ENCODE peak calls at places on chromosome 9, in nine cellular contexts. One of them, this sample, is unnamed. For H3K4me1 and H3K27me3, the result is how much of the 10 kb centered on the place peaks cover.

GRCh38 chr9:77756449-77756848 is 108.3 kb upstream of the GNA14 start:
- DNase-seq in right lobe of liver: no peak
- DNase-seq in SJSA1: no peak
- DNase-seq in stomach: no peak
- DNase-seq in fibroblast of lung: no peak
- DNase-seq in Caco-2: no peak
- DNase-seq in psoas muscle: no peak
- DNase-seq in tibial artery: no peak
- DNase-seq in suprapubic skin: no peak
- DNase-seq in this sample: no peak

GRCh38 chr9:97689401-97689800 is 7.7 kb downstream of the XPA start:
- DNase-seq in suprapubic skin: no peak
- DNase-seq in stomach: no peak
- DNase-seq in Caco-2: no peak
- DNase-seq in tibial artery: no peak
- DNase-seq in right lobe of liver: no peak
- DNase-seq in psoas muscle: no peak
- DNase-seq in fibroblast of lung: peak
- DNase-seq in SJSA1: no peak
- DNase-seq in this sample: no peak

GRCh38 chr9:97548819-97549540 is 47.5 kb downstream of the TMOD1 start:
- DNase-seq in suprapubic skin: no peak
- DNase-seq in stomach: no peak
- DNase-seq in fibroblast of lung: no peak
- DNase-seq in psoas muscle: no peak
- DNase-seq in tibial artery: no peak
- DNase-seq in SJSA1: no peak
- DNase-seq in Caco-2: no peak
- DNase-seq in right lobe of liver: no peak
- DNase-seq in this sample: peak

GRCh38 chr9:131997779-131998178 is 81.9 kb downstream of the MED27 start:
- DNase-seq in right lobe of liver: no peak
- DNase-seq in SJSA1: no peak
- DNase-seq in suprapubic skin: no peak
- DNase-seq in psoas muscle: no peak
- DNase-seq in fibroblast of lung: peak
- DNase-seq in Caco-2: no peak
- DNase-seq in tibial artery: no peak
- DNase-seq in stomach: peak
- DNase-seq in this sample: peak

GRCh38 chr9:20981486-20981885 is 50.0 kb downstream of the HACD4 start:
- DNase-seq in psoas muscle: no peak
- DNase-seq in tibial artery: no peak
- DNase-seq in right lobe of liver: no peak
- DNase-seq in fibroblast of lung: peak
- DNase-seq in suprapubic skin: no peak
- DNase-seq in SJSA1: peak
- DNase-seq in Caco-2: no peak
- DNase-seq in stomach: no peak
- DNase-seq in this sample: peak

GRCh38 chr9:99253134-99253533 is 31.1 kb downstream of the SEC61B start:
- DNase-seq in psoas muscle: no peak
- DNase-seq in stomach: no peak
- DNase-seq in right lobe of liver: no peak
- DNase-seq in Caco-2: no peak
- DNase-seq in fibroblast of lung: no peak
- DNase-seq in SJSA1: no peak
- DNase-seq in tibial artery: no peak
- DNase-seq in suprapubic skin: no peak
- DNase-seq in this sample: no peak

GRCh38 chr9:31542384-31543055 is 841.9 kb upstream of the ACO1 start:
- DNase-seq in fibroblast of lung: peak
- DNase-seq in suprapubic skin: no peak
- DNase-seq in Caco-2: no peak
- DNase-seq in right lobe of liver: no peak
- DNase-seq in tibial artery: no peak
- DNase-seq in stomach: no peak
- DNase-seq in psoas muscle: peak
- DNase-seq in SJSA1: no peak
- DNase-seq in this sample: peak

GRCh38 chr9:113690055-113690740 is 185.9 kb upstream of the ZNF618 start:
- DNase-seq in suprapubic skin: no peak
- DNase-seq in stomach: no peak
- DNase-seq in fibroblast of lung: no peak
- DNase-seq in SJSA1: no peak
- DNase-seq in tibial artery: no peak
- DNase-seq in Caco-2: no peak
- DNase-seq in psoas muscle: no peak
- DNase-seq in right lobe of liver: peak
- DNase-seq in this sample: no peak

GRCh38 chr9:92138157-92138959 is 23.1 kb upstream of the SPTLC1 start:
- DNase-seq in tibial artery: no peak
- DNase-seq in suprapubic skin: no peak
- DNase-seq in Caco-2: peak
- DNase-seq in stomach: peak
- DNase-seq in SJSA1: no peak
- DNase-seq in right lobe of liver: peak
- DNase-seq in psoas muscle: peak
- DNase-seq in fibroblast of lung: peak
- DNase-seq in this sample: peak

GRCh38 chr9:127149010-127149409 is 26.6 kb upstream of the ANGPTL2 start:
- DNase-seq in Caco-2: no peak
- DNase-seq in SJSA1: no peak
- DNase-seq in tibial artery: no peak
- DNase-seq in psoas muscle: no peak
- DNase-seq in stomach: no peak
- DNase-seq in fibroblast of lung: no peak
- DNase-seq in suprapubic skin: peak
- DNase-seq in right lobe of liver: no peak
- DNase-seq in this sample: no peak

GRCh38 chr9:127140181-127140580 is 17.7 kb upstream of the ANGPTL2 start:
- DNase-seq in suprapubic skin: no peak
- DNase-seq in Caco-2: no peak
- DNase-seq in stomach: peak
- DNase-seq in fibroblast of lung: no peak
- DNase-seq in tibial artery: peak
- DNase-seq in SJSA1: no peak
- DNase-seq in right lobe of liver: no peak
- DNase-seq in psoas muscle: no peak
- DNase-seq in this sample: no peak

GRCh38 chr9:89710689-89711088 is 105.9 kb downstream of the GADD45G start:
- DNase-seq in psoas muscle: no peak
- DNase-seq in SJSA1: no peak
- DNase-seq in suprapubic skin: no peak
- DNase-seq in tibial artery: no peak
- DNase-seq in Caco-2: no peak
- DNase-seq in stomach: no peak
- DNase-seq in right lobe of liver: no peak
- DNase-seq in fibroblast of lung: peak
- DNase-seq in this sample: peak

GRCh38 chr9:94839398-94839797 is 112.9 kb downstream of the AOPEP start:
- DNase-seq in stomach: no peak
- DNase-seq in psoas muscle: no peak
- DNase-seq in Caco-2: no peak
- DNase-seq in right lobe of liver: no peak
- DNase-seq in fibroblast of lung: no peak
- DNase-seq in SJSA1: no peak
- DNase-seq in tibial artery: no peak
- DNase-seq in suprapubic skin: no peak
- DNase-seq in this sample: no peak

GRCh38 chr9:36948051-36948450 is 86.0 kb downstream of the PAX5 start:
- DNase-seq in right lobe of liver: no peak
- DNase-seq in suprapubic skin: no peak
- DNase-seq in Caco-2: no peak
- DNase-seq in tibial artery: peak
- DNase-seq in stomach: no peak
- DNase-seq in SJSA1: no peak
- DNase-seq in psoas muscle: no peak
- DNase-seq in fibroblast of lung: no peak
- DNase-seq in this sample: no peak

GRCh38 chr9:16867571-16868311 is 2.7 kb downstream of the BNC2 start:
- DNase-seq in stomach: no peak
- DNase-seq in fibroblast of lung: peak
- DNase-seq in right lobe of liver: no peak
- DNase-seq in suprapubic skin: no peak
- DNase-seq in SJSA1: peak
- DNase-seq in Caco-2: peak
- DNase-seq in psoas muscle: no peak
- DNase-seq in tibial artery: no peak
- DNase-seq in this sample: peak
- H3K4me1 ChIP-seq in stomach: under half
- H3K4me1 ChIP-seq in fibroblast of lung: under half
- H3K4me1 ChIP-seq in right lobe of liver: under half
- H3K4me1 ChIP-seq in suprapubic skin: half or more
- H3K4me1 ChIP-seq in SJSA1: under half
- H3K4me1 ChIP-seq in Caco-2: under half
- H3K4me1 ChIP-seq in psoas muscle: under half
- H3K4me1 ChIP-seq in tibial artery: under half
- H3K4me1 ChIP-seq in this sample: under half

GRCh38 chr9:130241198-130241535 is 24.4 kb upstream of the HMCN2 start:
- DNase-seq in fibroblast of lung: no peak
- DNase-seq in tibial artery: no peak
- DNase-seq in suprapubic skin: no peak
- DNase-seq in Caco-2: no peak
- DNase-seq in stomach: no peak
- DNase-seq in SJSA1: no peak
- DNase-seq in psoas muscle: no peak
- DNase-seq in right lobe of liver: no peak
- DNase-seq in this sample: no peak

GRCh38 chr9:130242270-130243014 is 23.1 kb upstream of the HMCN2 start:
- DNase-seq in right lobe of liver: peak
- DNase-seq in suprapubic skin: no peak
- DNase-seq in Caco-2: peak
- DNase-seq in tibial artery: no peak
- DNase-seq in psoas muscle: peak
- DNase-seq in SJSA1: no peak
- DNase-seq in fibroblast of lung: no peak
- DNase-seq in stomach: no peak
- DNase-seq in this sample: no peak

GRCh38 chr9:130243882-130244170 is 21.7 kb upstream of the HMCN2 start:
- DNase-seq in SJSA1: no peak
- DNase-seq in psoas muscle: peak
- DNase-seq in right lobe of liver: no peak
- DNase-seq in Caco-2: no peak
- DNase-seq in fibroblast of lung: no peak
- DNase-seq in suprapubic skin: no peak
- DNase-seq in stomach: no peak
- DNase-seq in tibial artery: no peak
- DNase-seq in this sample: no peak

GRCh38 chr9:130244548-130245165 is 20.9 kb upstream of the HMCN2 start:
- DNase-seq in right lobe of liver: no peak
- DNase-seq in fibroblast of lung: no peak
- DNase-seq in psoas muscle: peak
- DNase-seq in SJSA1: no peak
- DNase-seq in stomach: no peak
- DNase-seq in Caco-2: peak
- DNase-seq in tibial artery: peak
- DNase-seq in suprapubic skin: no peak
- DNase-seq in this sample: no peak

DNA sequence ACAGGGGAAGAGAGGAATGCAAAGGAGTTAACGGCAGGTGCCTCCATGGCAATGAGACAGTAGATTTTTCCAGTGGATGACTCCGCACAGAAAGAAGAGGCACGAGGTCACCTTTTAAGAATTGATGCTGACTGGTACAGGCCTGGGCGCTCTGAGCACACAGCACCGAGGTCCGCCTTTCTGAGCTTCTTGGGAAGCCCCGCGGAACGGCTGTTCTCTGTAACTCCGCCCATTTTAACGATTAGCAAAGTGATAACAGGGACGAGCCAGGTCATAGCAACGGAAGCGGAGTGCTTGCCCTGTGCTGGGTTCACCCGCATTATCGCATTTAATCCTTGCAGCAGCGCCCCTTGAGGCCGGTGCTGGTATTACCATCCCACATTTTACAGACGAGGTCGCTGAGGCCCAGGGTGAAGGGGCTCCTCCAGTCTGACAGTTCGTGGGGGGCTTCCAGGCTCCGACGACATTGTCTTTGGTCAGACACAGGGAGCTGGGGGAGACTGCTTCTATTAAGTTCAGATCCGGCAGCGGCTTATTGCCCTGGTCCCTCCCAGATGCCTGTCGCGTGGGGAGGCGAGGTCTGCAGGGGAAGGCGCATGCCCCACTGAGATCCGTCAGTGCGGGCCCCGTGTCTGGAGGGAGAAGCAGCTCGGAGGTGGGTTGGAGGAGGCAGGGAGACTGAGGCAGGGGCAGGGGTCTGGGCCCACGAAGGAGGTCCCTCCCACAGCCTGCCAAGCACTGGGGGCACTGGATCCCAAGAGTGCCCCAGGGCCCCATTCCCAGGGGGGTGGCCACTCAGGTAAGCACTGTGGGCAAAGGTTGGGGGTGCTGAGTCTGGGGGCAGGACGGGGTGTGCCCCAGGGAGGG is 22.3 kb upstream of the HMCN2 start:
- DNase-seq in SJSA1: peak
- DNase-seq in Caco-2: peak
- DNase-seq in suprapubic skin: peak
- DNase-seq in stomach: peak
- DNase-seq in tibial artery: peak
- DNase-seq in right lobe of liver: peak
- DNase-seq in fibroblast of lung: no peak
- DNase-seq in psoas muscle: peak
- DNase-seq in this sample: peak
- H3K4me3 ChIP-seq in SJSA1: no peak
- H3K4me3 ChIP-seq in Caco-2: no peak
- H3K4me3 ChIP-seq in suprapubic skin: peak
- H3K4me3 ChIP-seq in stomach: no peak
- H3K4me3 ChIP-seq in tibial artery: no peak
- H3K4me3 ChIP-seq in right lobe of liver: peak
- H3K4me3 ChIP-seq in fibroblast of lung: no peak
- H3K4me3 ChIP-seq in psoas muscle: no peak
- H3K4me3 ChIP-seq in this sample: no peak

DNA sequence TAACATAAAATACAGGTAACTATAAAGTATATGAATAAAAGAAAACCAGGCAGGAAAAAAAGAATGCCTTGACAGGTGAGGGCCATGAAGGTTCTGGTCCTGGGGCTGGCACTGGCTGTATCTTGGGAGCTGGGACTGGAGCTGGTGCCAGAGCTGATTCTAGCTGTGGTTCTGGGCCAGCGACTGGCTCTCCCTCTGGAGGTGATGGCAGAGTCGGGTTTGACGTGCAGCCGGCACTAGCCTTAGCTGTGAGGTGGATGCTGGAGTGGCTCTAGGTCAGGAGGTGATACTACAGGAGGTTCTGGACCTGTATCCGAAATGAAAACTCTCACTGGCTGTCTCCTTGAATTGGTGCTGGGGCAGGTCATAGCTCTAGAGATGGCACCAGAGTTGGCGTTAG is 22.3 kb downstream of the OBP2B start:
- DNase-seq in SJSA1: no peak
- DNase-seq in right lobe of liver: no peak
- DNase-seq in tibial artery: no peak
- DNase-seq in suprapubic skin: peak
- DNase-seq in Caco-2: no peak
- DNase-seq in psoas muscle: peak
- DNase-seq in stomach: no peak
- DNase-seq in fibroblast of lung: no peak
- DNase-seq in this sample: no peak
- H3K27me3 ChIP-seq in SJSA1: under half
- H3K27me3 ChIP-seq in right lobe of liver: under half
- H3K27me3 ChIP-seq in tibial artery: under half
- H3K27me3 ChIP-seq in suprapubic skin: under half
- H3K27me3 ChIP-seq in Caco-2: under half
- H3K27me3 ChIP-seq in psoas muscle: under half
- H3K27me3 ChIP-seq in stomach: under half
- H3K27me3 ChIP-seq in fibroblast of lung: under half
- H3K27me3 ChIP-seq in this sample: under half

GRCh38 chr9:86578722-86579121 is 224.5 kb upstream of the TUT7 start:
- DNase-seq in psoas muscle: no peak
- DNase-seq in SJSA1: no peak
- DNase-seq in fibroblast of lung: no peak
- DNase-seq in right lobe of liver: no peak
- DNase-seq in suprapubic skin: no peak
- DNase-seq in Caco-2: no peak
- DNase-seq in tibial artery: no peak
- DNase-seq in stomach: no peak
- DNase-seq in this sample: no peak
- H3K4me1 ChIP-seq in psoas muscle: under half
- H3K4me1 ChIP-seq in SJSA1: under half
- H3K4me1 ChIP-seq in fibroblast of lung: under half
- H3K4me1 ChIP-seq in right lobe of liver: under half
- H3K4me1 ChIP-seq in suprapubic skin: under half
- H3K4me1 ChIP-seq in Caco-2: under half
- H3K4me1 ChIP-seq in tibial artery: under half
- H3K4me1 ChIP-seq in stomach: under half
- H3K4me1 ChIP-seq in this sample: under half

This sample was measured in cardiac muscle cell.